ENCODE peak calls at places on chromosome 12, in six cellular contexts. H is foreskin fibroblast; M is stimulated activated CD8-positive, alpha-beta memory T cell treated with anti-CD3 and anti-CD28 coated beads, Interleukin-15, amount 100 ng/mL, for 24 hours; L is heart right ventricle; D is small intestine; Y is left colon. I is an unnamed sample.

GRCh38 chr12:94704452-94704871 is 54.1 kb upstream of the TMCC3 start:
- DNase-seq in H (peak), M (no peak), L (peak), D (peak), Y (no peak), I (peak)

GRCh38 chr12:6301721-6302120 is 8.8 kb upstream of the PLEKHG6 start:
- DNase-seq in H (no peak), M (no peak), L (no peak), D (no peak), Y (no peak), I (no peak)

GRCh38 chr12:109880938-109881337 is 597 bp upstream of the GLTP start:
- DNase-seq in H (peak), M (no peak), L (no peak), D (peak), Y (no peak), I (no peak)

GRCh38 chr12:95548056-95548538 is 3.2 kb downstream of the USP44 start:
- DNase-seq in H (peak), M (no peak), L (no peak), D (peak), Y (no peak), I (no peak)

GRCh38 chr12:108793756-108794441 is 62.6 kb upstream of the CORO1C start:
- DNase-seq in H (no peak), M (no peak), L (peak), D (no peak), Y (peak), I (no peak)

GRCh38 chr12:52896190-52897100 is 8.4 kb downstream of the KRT8 start:
- DNase-seq in H (no peak), M (no peak), L (no peak), D (peak), Y (peak), I (no peak)

GRCh38 chr12:9711664-9712063 is 21.2 kb downstream of the CLECL1 start:
- DNase-seq in H (peak), M (no peak), L (no peak), D (no peak), Y (no peak), I (peak)

GRCh38 chr12:52280319-52280795 is 5.9 kb downstream of the KRT86 start:
- DNase-seq in H (peak), M (no peak), L (peak), D (no peak), Y (peak), I (peak)

GRCh38 chr12:9365296-9365695 is 157.1 kb upstream of the PZP start:
- DNase-seq in H (peak), M (no peak), L (no peak), D (no peak), Y (no peak), I (no peak)

GRCh38 chr12:94879542-94879941 is 124.0 kb downstream of the NDUFA12 start:
- DNase-seq in H (peak), M (no peak), L (no peak), D (no peak), Y (no peak), I (no peak)

GRCh38 chr12:66297080-66297479 is 5.2 kb upstream of the HELB start:
- DNase-seq in H (no peak), M (no peak), L (no peak), D (no peak), Y (no peak), I (no peak)

GRCh38 chr12:1498199-1498740 is 96.1 kb downstream of the FBXL14 start:
- DNase-seq in H (no peak), M (no peak), L (no peak), D (no peak), Y (no peak), I (no peak)

I was measured in BJ.